ENCODE peak calls at places on chromosomes 6 and 20, in eight cellular contexts. W, Y, T, C, G, N, V and A are unnamed samples.

GRCh38 chr6:134074151-134074712 is 21.8 kb upstream of the SLC2A12 start:
- DNase-seq in W (no peak), Y (no peak), T (no peak), C (no peak), G (no peak), N (peak), V (no peak), A (no peak)

GRCh38 chr6:47195251-47195650 is 114.5 kb downstream of the TNFRSF21 start:
- DNase-seq in W (no peak), Y (no peak), T (no peak), C (peak), G (peak), N (peak), V (peak), A (no peak)

GRCh38 chr6:11584264-11584663 is 46.7 kb downstream of the TMEM170B start:
- DNase-seq in W (no peak), Y (no peak), T (no peak), C (no peak), G (no peak), N (no peak), V (no peak), A (no peak)

GRCh38 chr6:16669227-16669626 is 92.0 kb downstream of the ATXN1 start:
- DNase-seq in W (peak), Y (peak), T (no peak), C (no peak), G (peak), N (peak), V (no peak), A (no peak)

GRCh38 chr20:38123021-38123587 is 42.0 kb downstream of the TGM2 start:
- DNase-seq in W (peak), Y (no peak), T (no peak), C (no peak), G (no peak), N (peak), V (peak), A (no peak)

GRCh38 chr6:111687652-111688051 is 82.0 kb upstream of the TRAF3IP2 start:
- DNase-seq in W (no peak), Y (no peak), T (no peak), C (no peak), G (peak), N (no peak), V (no peak), A (no peak)

GRCh38 chr6:36615018-36615761 is 21.0 kb downstream of the SRSF3 start:
- DNase-seq in W (peak), Y (peak), T (no peak), C (peak), G (no peak), N (peak), V (peak), A (no peak)

GRCh38 chr6:132490024-132490423 is 22.9 kb downstream of the STX7 start:
- DNase-seq in W (peak), Y (no peak), T (no peak), C (no peak), G (peak), N (peak), V (peak), A (no peak)

GRCh38 chr20:9488063-9488462 is 26.3 kb upstream of the LAMP5 start:
- DNase-seq in W (no peak), Y (no peak), T (no peak), C (no peak), G (no peak), N (no peak), V (no peak), A (no peak)

GRCh38 chr6:24481449-24481848 is 7.9 kb downstream of the GPLD1 start:
- DNase-seq in W (no peak), Y (no peak), T (no peak), C (no peak), G (no peak), N (no peak), V (no peak), A (no peak)

GRCh38 chr6:29647927-29648642 is 8.8 kb upstream of the MOG start:
- DNase-seq in W (no peak), Y (peak), T (no peak), C (peak), G (no peak), N (peak), V (peak), A (no peak)

GRCh38 chr6:149031545-149032317 is 284.9 kb downstream of the UST start:
- DNase-seq in W (no peak), Y (peak), T (no peak), C (peak), G (peak), N (no peak), V (no peak), A (no peak)

GRCh38 chr6:25769983-25770382 is 15.4 kb downstream of the SLC17A4 start:
- DNase-seq in W (peak), Y (no peak), T (no peak), C (no peak), G (no peak), N (no peak), V (no peak), A (no peak)

GRCh38 chr6:36119927-36120477 is 10.3 kb upstream of the MAPK13 start:
- DNase-seq in W (no peak), Y (no peak), T (no peak), C (no peak), G (no peak), N (no peak), V (peak), A (no peak)

GRCh38 chr20:19806806-19807691 is 49.0 kb downstream of the RIN2 start:
- DNase-seq in W (peak), Y (no peak), T (no peak), C (peak), G (no peak), N (peak), V (peak), A (no peak)

GRCh38 chr6:126672654-126673053 is 332.7 kb downstream of the CENPW start:
- DNase-seq in W (no peak), Y (no peak), T (no peak), C (no peak), G (no peak), N (no peak), V (no peak), A (peak)

GRCh38 chr6:55528624-55529023 is 50.4 kb downstream of the HMGCLL1 start:
- DNase-seq in W (no peak), Y (peak), T (peak), C (no peak), G (no peak), N (peak), V (no peak), A (no peak)

GRCh38 chr6:44053760-44054556 is 73.3 kb downstream of the MRPL14 start:
- DNase-seq in W (no peak), Y (no peak), T (no peak), C (no peak), G (no peak), N (peak), V (no peak), A (no peak)

GRCh38 chr6:73648166-73648565 is 5.6 kb downstream of the SLC17A5 start:
- DNase-seq in W (no peak), Y (no peak), T (no peak), C (no peak), G (no peak), N (no peak), V (no peak), A (no peak)

GRCh38 chr20:50172347-50173013 is 18.1 kb upstream of the CEBPB start:
- DNase-seq in W (peak), Y (no peak), T (no peak), C (no peak), G (peak), N (peak), V (peak), A (no peak)

DNA sequence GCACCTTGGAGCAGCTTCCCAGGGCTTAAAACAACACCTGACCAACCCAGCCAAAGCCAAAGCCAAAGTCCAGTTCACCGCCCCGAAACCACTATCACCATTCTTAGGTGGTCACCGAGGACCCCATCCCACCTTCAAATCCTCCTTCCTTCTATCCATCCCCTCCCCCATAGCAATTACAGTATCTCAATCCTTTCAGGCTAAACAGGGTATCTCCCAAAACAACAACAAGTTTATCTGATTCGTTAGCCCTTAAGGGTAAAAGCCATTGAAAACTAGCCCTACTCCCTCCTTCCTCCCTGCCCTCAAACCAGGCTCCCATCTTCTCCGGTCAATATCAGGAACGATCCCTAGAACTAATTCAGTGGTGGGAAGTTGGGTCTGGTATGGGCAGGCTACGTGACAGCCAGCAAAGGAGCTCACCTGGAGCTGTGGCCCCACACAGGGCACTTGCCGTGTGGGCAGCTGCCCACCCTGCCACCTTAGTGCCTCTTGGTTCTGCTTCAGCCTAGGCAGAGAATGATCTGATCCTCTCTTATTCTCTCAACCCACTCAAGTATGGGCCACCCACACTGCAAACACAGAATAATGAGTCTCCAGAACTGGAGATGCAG is 2.0 kb downstream of the ARHGAP18 start:
- DNase-seq in W (no peak), Y (no peak), T (no peak), C (no peak), G (no peak), N (no peak), V (no peak), A (no peak)
- TF ChIP-seq POLR2AphosphoS5 in W (no peak), Y (no peak), T (no peak), C (no peak), G (no peak), N (no peak), V (no peak), A (no peak)

DNA sequence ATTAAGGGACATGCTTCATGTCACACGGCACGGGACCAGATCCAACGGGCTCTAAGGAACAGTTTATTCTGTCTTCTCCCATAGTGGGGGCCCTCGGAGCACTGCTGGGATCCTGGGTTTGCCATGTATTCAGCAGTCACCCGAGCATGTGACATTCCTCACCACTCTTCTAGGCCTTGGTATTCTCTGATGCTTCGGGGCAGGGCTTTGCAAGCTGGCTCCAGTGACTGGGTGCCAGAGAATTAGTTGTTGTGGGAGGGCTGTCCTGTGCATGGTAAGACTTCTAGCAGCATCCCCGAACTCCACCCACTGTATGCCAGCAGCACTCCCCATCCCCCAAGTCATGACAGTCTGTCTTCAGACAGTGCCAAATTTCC is 5.4 kb downstream of the CCN5 start:
- DNase-seq in W (no peak), Y (peak), T (peak), C (peak), G (no peak), N (no peak), V (no peak), A (no peak)
- TF ChIP-seq POLR2AphosphoS5 in W (no peak), Y (no peak), T (no peak), C (no peak), G (no peak), N (no peak), V (no peak), A (no peak)

DNA sequence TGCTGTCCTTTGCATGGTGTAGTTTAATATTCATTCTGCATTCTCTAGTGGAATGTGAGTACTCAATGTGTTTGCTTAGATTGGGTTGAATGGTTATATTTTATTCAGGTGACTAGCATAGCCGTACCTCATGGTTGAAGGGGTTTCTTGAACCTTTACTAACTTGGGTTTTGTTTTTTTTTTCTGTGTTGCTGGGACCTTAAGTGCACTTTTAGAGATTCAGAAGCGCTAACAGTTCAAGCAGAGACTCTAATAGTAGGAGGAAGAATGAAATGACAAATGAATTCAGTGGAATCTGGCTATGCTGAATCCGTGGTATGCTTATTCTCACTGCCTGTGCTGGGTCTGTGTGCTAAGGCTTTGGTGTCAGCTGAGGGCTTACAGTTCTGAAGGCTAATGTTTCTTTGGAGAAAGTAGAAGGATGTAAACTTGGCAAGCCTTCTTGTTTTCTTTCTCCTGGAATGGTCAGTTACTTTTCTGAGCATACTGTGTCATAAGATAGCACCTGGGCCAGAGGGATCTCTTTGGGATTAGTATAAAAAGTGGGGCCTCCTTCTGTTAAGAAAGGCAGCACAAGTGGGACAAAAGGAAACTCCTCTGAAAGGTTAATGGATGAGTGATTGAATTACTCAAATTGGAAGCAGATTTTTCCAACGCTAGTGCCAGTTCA is 28.7 kb downstream of the RNF144B start:
- DNase-seq in W (no peak), Y (no peak), T (no peak), C (no peak), G (no peak), N (peak), V (no peak), A (no peak)
- TF ChIP-seq POLR2AphosphoS5 in W (no peak), Y (no peak), T (no peak), C (peak), G (no peak), N (no peak), V (no peak), A (no peak)

DNA sequence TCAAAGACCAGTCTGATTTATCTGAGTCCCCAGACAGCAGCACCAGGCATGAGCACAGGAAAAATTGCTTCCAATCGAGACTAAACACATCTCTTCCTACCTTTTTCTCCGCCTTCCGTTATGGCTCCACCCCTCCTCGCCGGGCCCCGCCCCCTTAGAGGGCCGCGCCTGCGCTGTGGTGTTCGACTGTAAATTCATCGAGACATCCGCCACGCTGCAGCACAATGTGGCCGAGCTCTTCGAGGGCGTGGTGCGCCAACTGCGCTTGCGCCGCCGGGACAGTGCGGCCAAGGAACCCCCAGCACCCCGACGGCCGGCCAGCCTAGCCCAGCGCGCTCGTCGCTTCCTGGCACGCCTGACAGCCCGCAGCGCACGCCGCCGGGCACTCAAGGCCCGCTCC is 8.9 kb downstream of the REM1 start:
- DNase-seq in W (no peak), Y (no peak), T (no peak), C (peak), G (no peak), N (peak), V (no peak), A (no peak)
- TF ChIP-seq POLR2AphosphoS5 in W (no peak), Y (no peak), T (no peak), C (no peak), G (no peak), N (no peak), V (no peak), A (no peak)

GRCh38 chr6:154567695-154568220 is 57.3 kb upstream of the CNKSR3 start:
- DNase-seq in W (no peak), Y (no peak), T (no peak), C (no peak), G (no peak), N (no peak), V (no peak), A (no peak)

GRCh38 chr6:154572592-154572991 is 62.1 kb upstream of the CNKSR3 start:
- DNase-seq in W (no peak), Y (no peak), T (no peak), C (no peak), G (no peak), N (no peak), V (peak), A (no peak)

GRCh38 chr6:154570505-154570904 is 60.0 kb upstream of the CNKSR3 start:
- DNase-seq in W (no peak), Y (no peak), T (no peak), C (no peak), G (no peak), N (no peak), V (no peak), A (no peak)

GRCh38 chr6:154566866-154567265 is 56.4 kb upstream of the CNKSR3 start:
- DNase-seq in W (no peak), Y (no peak), T (no peak), C (no peak), G (peak), N (no peak), V (no peak), A (no peak)

DNA sequence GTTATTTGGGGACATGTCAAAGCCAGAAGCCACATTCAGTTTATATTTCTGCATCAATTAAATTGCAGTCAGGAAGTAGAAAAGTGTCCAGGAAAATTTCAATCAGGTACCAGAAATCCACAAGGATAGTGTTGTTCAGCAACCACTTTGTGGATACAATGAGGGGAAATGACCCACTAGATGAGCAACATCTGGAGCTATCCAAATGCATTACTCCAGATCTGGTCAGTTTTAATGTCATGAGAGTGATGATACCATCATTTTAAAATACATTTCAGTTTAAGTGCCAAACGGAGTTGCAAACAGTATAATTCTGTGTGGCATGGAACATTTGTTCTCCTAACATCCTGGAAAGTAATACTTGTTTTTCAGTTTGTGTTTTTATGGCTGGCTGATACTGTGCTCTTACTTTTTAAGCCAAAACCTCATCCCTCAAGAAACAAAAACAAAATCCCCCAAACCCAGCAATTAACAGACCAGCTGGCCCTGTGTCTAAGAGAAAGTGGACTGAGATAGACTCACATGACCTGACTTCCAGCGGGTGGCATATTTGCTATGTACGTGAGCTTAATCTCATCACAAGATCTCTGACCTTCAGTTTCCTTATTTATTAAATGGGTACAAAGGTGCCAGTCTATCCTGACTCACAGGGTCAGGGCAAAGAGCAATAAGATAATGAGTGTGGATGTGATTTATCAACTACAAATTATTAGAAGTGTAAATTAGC is 58.8 kb upstream of the CNKSR3 start:
- DNase-seq in W (no peak), Y (no peak), T (no peak), C (peak), G (no peak), N (peak), V (no peak), A (no peak)
- TF ChIP-seq POLR2AphosphoS5 in W (no peak), Y (no peak), T (no peak), C (peak), G (peak), N (no peak), V (no peak), A (no peak)

GRCh38 chr6:139402935-139403386 is 28.5 kb upstream of the CITED2 start:
- DNase-seq in W (peak), Y (no peak), T (no peak), C (no peak), G (no peak), N (peak), V (peak), A (no peak)
- TF ChIP-seq POLR2AphosphoS5 in W (peak), Y (no peak), T (no peak), C (no peak), G (no peak), N (peak), V (peak), A (no peak)

DNA sequence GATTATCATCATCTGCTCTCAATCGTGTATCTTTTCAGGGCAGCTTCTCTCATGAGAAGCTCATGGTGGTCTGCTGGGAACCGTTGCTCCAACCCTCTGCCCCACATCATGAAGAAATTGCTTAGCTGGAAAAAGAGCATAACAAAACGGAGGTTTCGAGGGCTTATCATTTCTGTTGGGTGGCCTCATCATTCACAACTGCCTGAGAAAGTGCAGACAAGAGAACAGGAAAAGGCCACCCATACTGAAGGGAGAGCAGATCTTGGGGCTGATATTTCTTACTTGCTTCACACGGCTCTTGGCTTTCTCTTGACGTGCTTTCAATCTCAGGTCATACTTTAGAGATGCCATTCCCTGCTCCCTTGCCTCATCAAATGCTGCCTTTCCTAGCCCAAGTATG is 471.6 kb downstream of the CD83 start:
- DNase-seq in W (no peak), Y (no peak), T (no peak), C (no peak), G (no peak), N (no peak), V (no peak), A (no peak)
- TF ChIP-seq POLR2AphosphoS5 in W (no peak), Y (no peak), T (no peak), C (no peak), G (no peak), N (no peak), V (no peak), A (no peak)

DNA sequence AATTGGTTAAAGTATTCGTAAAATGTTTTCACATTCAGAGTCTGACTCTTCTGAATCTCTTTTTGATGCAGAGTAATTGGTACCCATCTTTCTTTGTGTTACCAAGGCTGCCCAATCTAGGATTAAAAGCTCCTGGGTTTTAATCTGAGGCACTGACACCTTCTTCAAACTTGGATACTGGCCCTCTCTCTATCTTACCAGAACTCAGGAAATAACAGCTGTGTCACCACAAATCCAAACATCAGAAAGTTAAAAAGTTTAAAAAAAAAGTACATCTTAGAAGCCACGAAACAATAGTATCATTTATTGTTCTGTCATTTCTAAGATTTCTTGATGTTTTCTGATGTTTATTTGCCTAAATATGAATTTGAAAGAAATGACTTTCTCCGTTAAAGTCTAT is 255.5 kb upstream of the RUNX2 start:
- DNase-seq in W (no peak), Y (no peak), T (no peak), C (no peak), G (no peak), N (peak), V (no peak), A (no peak)
- TF ChIP-seq POLR2AphosphoS5 in W (no peak), Y (no peak), T (no peak), C (no peak), G (no peak), N (no peak), V (no peak), A (no peak)